ENCODE peak calls at places on chromosomes 2 and 18, in ten cellular contexts. V is T-helper 2 cell; E is NCI-H2171 treated with DMSO at 0.1 percent for 48 hours; T is GM19239; S is pancreas; L is COR-L47; H is stimulated activated naive CD8-positive, alpha-beta T cell treated with anti-CD3 and anti-CD28 coated beads, Interleukin-15, amount 100 ng/mL, for 72 hours; B is stimulated activated CD4-positive, alpha-beta T cell treated with anti-CD3 and anti-CD28 coated beads, Interleukin-1b, Interleukin-23, amount 100 ng/mL, for 24 hours; G is HT1080; F is fibroblast of mammary gland. A is an unnamed sample.

GRCh38 chr18:9782073-9782857 is 74.2 kb downstream of the RAB31 start:
- DNase-seq in V (no peak), E (no peak), T (no peak), S (no peak), L (no peak), H (no peak), B (no peak), G (peak), F (peak), A (no peak)

GRCh38 chr2:202249864-202250263 is 11.5 kb upstream of the SUMO1 start:
- DNase-seq in V (no peak), E (no peak), T (no peak), S (no peak), L (no peak), H (no peak), B (no peak), G (no peak), F (no peak), A (no peak)

GRCh38 chr2:97699765-97700444 is 13.5 kb upstream of the ZAP70 start:
- DNase-seq in V (peak), E (peak), T (no peak), S (no peak), L (peak), H (peak), B (no peak), G (peak), F (peak), A (no peak)

GRCh38 chr2:239898292-239898925 is 126.7 kb downstream of the NDUFA10 start:
- DNase-seq in V (no peak), E (no peak), T (no peak), S (no peak), L (no peak), H (no peak), B (no peak), G (no peak), F (no peak), A (no peak)

GRCh38 chr2:127421116-127421800 is 3.0 kb downstream of the PROC start:
- DNase-seq in V (no peak), E (no peak), T (no peak), S (no peak), L (no peak), H (no peak), B (no peak), G (no peak), F (no peak), A (no peak)

GRCh38 chr2:137566387-137566786 is 397.9 kb upstream of the HNMT start:
- DNase-seq in V (no peak), E (no peak), T (no peak), S (no peak), L (no peak), H (no peak), B (no peak), G (no peak), F (no peak), A (no peak)

GRCh38 chr18:22813648-22814328 is 119.3 kb upstream of the RBBP8 start:
- DNase-seq in V (no peak), E (peak), T (no peak), S (no peak), L (peak), H (no peak), B (no peak), G (peak), F (peak), A (no peak)

GRCh38 chr2:121363632-121364420 is 78.8 kb upstream of the TFCP2L1 start:
- DNase-seq in V (no peak), E (no peak), T (no peak), S (no peak), L (no peak), H (no peak), B (no peak), G (peak), F (peak), A (no peak)

GRCh38 chr2:27123302-27124150 is at the start of gene ABHD1:
- DNase-seq in V (peak), E (peak), T (no peak), S (peak), L (peak), H (peak), B (peak), G (no peak), F (no peak), A (peak)

GRCh38 chr2:31547485-31547884 is 33.3 kb downstream of the SRD5A2 start:
- DNase-seq in V (no peak), E (no peak), T (no peak), S (no peak), L (no peak), H (no peak), B (no peak), G (no peak), F (no peak), A (no peak)

GRCh38 chr18:44033144-44033543 is 647.5 kb upstream of the SETBP1 start:
- DNase-seq in V (no peak), E (no peak), T (no peak), S (peak), L (no peak), H (no peak), B (no peak), G (peak), F (no peak), A (no peak)